ENCODE peak calls at places on chromosome 9, in ten cellular contexts. X is uterus; A is mesenchymal stem cell; I is AG09319; B is fibroblast of pulmonary artery; M is neural crest cell; P is HT1080; E is stimulated activated CD4-positive, alpha-beta T cell treated with anti-CD3 and anti-CD28 coated beads, Interleukin-4, amount 100 ng/mL, for 48 hours; W is HuH-7; T is SHP77 treated with DMSO at 0.1 percent for 48 hours. K is an unnamed sample.

GRCh38 chr9:22469928-22470544 is 23.4 kb downstream of the DMRTA1 start:
- DNase-seq in I (no peak), A (peak), B (peak), M (peak), X (no peak), T (peak), W (no peak), P (peak), E (no peak), K (no peak)

GRCh38 chr9:74498616-74499095 is 1.5 kb downstream of the RORB start:
- DNase-seq in X (no peak), B (no peak), P (no peak), I (no peak), M (peak), W (no peak), A (no peak), E (no peak), T (no peak), K (no peak)

GRCh38 chr9:138006576-138007233 is 129.1 kb downstream of the CACNA1B start:
- DNase-seq in B (no peak), M (no peak), E (no peak), I (no peak), T (no peak), X (no peak), A (no peak), W (no peak), P (no peak), K (no peak)

GRCh38 chr9:93156475-93157008 is 22.5 kb upstream of the NINJ1 start:
- DNase-seq in T (no peak), A (no peak), X (no peak), E (peak), W (no peak), P (no peak), B (no peak), M (no peak), I (no peak), K (no peak)

GRCh38 chr9:134475051-134475790 is 149.0 kb downstream of the RXRA start:
- DNase-seq in E (no peak), P (no peak), T (no peak), M (no peak), A (peak), X (peak), W (no peak), I (peak), B (peak), K (no peak)

GRCh38 chr9:122371851-122372250 is 1.0 kb downstream of the PTGS1 start:
- DNase-seq in A (no peak), X (no peak), M (no peak), B (no peak), I (no peak), T (no peak), E (no peak), W (no peak), P (no peak), K (no peak)

GRCh38 chr9:112032009-112032408 is 135.4 kb downstream of the UGCG start:
- DNase-seq in B (no peak), T (no peak), I (no peak), P (no peak), X (no peak), E (no peak), A (no peak), M (no peak), W (no peak), K (no peak)

GRCh38 chr9:122122903-122123632 is 30.0 kb upstream of the TTLL11 start:
- DNase-seq in P (peak), B (peak), M (peak), X (peak), E (peak), I (peak), W (peak), T (no peak), A (peak), K (no peak)

GRCh38 chr9:107180206-107180605 is 102.9 kb upstream of the RAD23B start:
- DNase-seq in P (no peak), W (no peak), I (no peak), T (no peak), X (no peak), B (peak), A (peak), M (no peak), E (no peak), K (no peak)

GRCh38 chr9:112629890-112630485 is 87.9 kb downstream of the INIP start:
- DNase-seq in W (no peak), B (no peak), A (no peak), I (no peak), E (no peak), T (no peak), M (no peak), X (no peak), P (no peak), K (no peak)

GRCh38 chr9:98832768-98833089 is 25.3 kb downstream of the GALNT12 start:
- DNase-seq in E (no peak), T (no peak), W (no peak), P (no peak), M (no peak), B (no peak), A (no peak), I (no peak), X (no peak), K (no peak)

GRCh38 chr9:122070728-122071127 is 22.4 kb downstream of the TTLL11 start:
- DNase-seq in I (no peak), T (no peak), P (no peak), B (no peak), A (no peak), E (no peak), X (no peak), M (no peak), W (no peak), K (no peak)

GRCh38 chr9:83062653-83063527 is at the start of gene RASEF:
- DNase-seq in B (no peak), T (no peak), A (peak), M (peak), I (no peak), E (no peak), P (no peak), X (no peak), W (peak), K (no peak)

GRCh38 chr9:76756273-76756650 is 8.0 kb upstream of the PCA3 start:
- DNase-seq in X (no peak), W (peak), B (peak), P (peak), T (no peak), A (no peak), M (peak), I (no peak), E (no peak), K (no peak)